ENCODE peak calls at places on chromosomes 16 and 17, in four cellular contexts. T is esophagus muscularis mucosa, M is heart right ventricle, E is uterus. D is an unnamed sample. For H3K27me3, the result is how much of the 10 kb centered on the place peaks cover.

GRCh38 chr16:2532494-2533141 is 1.4 kb upstream of the CEMP1 start:
- DNase-seq in E (peak), T (no peak), M (peak), D (no peak)

GRCh38 chr17:22266231-22266630 is 573.9 kb downstream of the KCNJ18 start:
- DNase-seq in E (no peak), M (no peak), T (no peak), D (no peak)

GRCh38 chr16:56354746-56355145 is 70.6 kb downstream of the AMFR start:
- DNase-seq in M (no peak), E (peak), T (no peak), D (no peak)

GRCh38 chr16:5510819-5511370 is 413.3 kb upstream of the EEF2KMT start:
- DNase-seq in T (no peak), M (no peak), E (no peak), D (no peak)

GRCh38 chr17:82843904-82844640 is 4.2 kb upstream of the ZNF750 start:
- DNase-seq in M (no peak), E (no peak), T (no peak), D (no peak)

GRCh38 chr16:57299719-57300386 is 15.4 kb upstream of the PLLP start:
- DNase-seq in M (peak), E (peak), T (peak), D (peak)

GRCh38 chr17:27539794-27540193 is 83.5 kb downstream of the KSR1 start:
- DNase-seq in E (no peak), T (no peak), M (no peak), D (no peak)

GRCh38 chr16:81384006-81384405 is 60.6 kb upstream of the CMIP start:
- DNase-seq in M (no peak), E (no peak), T (no peak), D (no peak)

GRCh38 chr17:75596320-75597087 is 8.9 kb downstream of the MYO15B start:
- DNase-seq in M (no peak), T (no peak), E (no peak), D (no peak)

GRCh38 chr16:3902731-3903130 is 22.2 kb upstream of the CREBBP start:
- DNase-seq in E (no peak), T (no peak), M (no peak), D (no peak)

GRCh38 chr16:24315343-24315742 is 59.2 kb downstream of the CACNG3 start:
- DNase-seq in M (no peak), E (no peak), T (no peak), D (no peak)

GRCh38 chr17:7440113-7440822 is 956 bp downstream of the FGF11 start:
- DNase-seq in E (peak), M (peak), T (no peak), D (no peak)

GRCh38 chr17:6239237-6239798 is 169.1 kb downstream of the WSCD1 start:
- DNase-seq in E (no peak), T (no peak), M (no peak), D (no peak)

GRCh38 chr17:40564883-40565744 is at the start of gene CCR7:
- DNase-seq in E (no peak), T (peak), M (no peak), D (no peak)

GRCh38 chr17:2967515-2967914 is 95.9 kb downstream of the OR1D5 start:
- DNase-seq in M (peak), T (no peak), E (no peak), D (no peak)

GRCh38 chr16:87816507-87817100 is 50.8 kb upstream of the KLHDC4 start:
- DNase-seq in E (no peak), T (no peak), M (no peak), D (no peak)

GRCh38 chr17:30228011-30228410 is 7.5 kb downstream of the SLC6A4 start:
- DNase-seq in E (no peak), M (no peak), T (no peak), D (no peak)

GRCh38 chr17:41705271-41705991 is 6.7 kb upstream of the GAST start:
- DNase-seq in T (no peak), M (no peak), E (no peak), D (no peak)

GRCh38 chr16:31142109-31143035 is 6.8 kb upstream of the PRSS8 start:
- DNase-seq in E (peak), T (peak), M (peak), D (peak)

GRCh38 chr16:31143036-31143888 is 6.6 kb downstream of the PRSS36 start:
- DNase-seq in T (no peak), M (no peak), E (peak), D (no peak)

GRCh38 chr16:31138621-31139578 is 3.4 kb upstream of the PRSS8 start:
- DNase-seq in E (peak), M (no peak), T (no peak), D (no peak)

GRCh38 chr16:31143889-31144148 is 6.0 kb downstream of the PRSS36 start:
- DNase-seq in E (no peak), T (no peak), M (no peak), D (no peak)

GRCh38 chr16:31141489-31142108 is 6.1 kb upstream of the PRSS8 start:
- DNase-seq in E (peak), T (no peak), M (no peak), D (no peak)
- H3K4me3 ChIP-seq in E (peak), T (peak), M (peak), D (peak)

GRCh38 chr17:78602246-78602645 is 25.1 kb upstream of the DNAH17 start:
- DNase-seq in M (no peak), E (no peak), T (no peak), D (no peak)
- H3K27me3 ChIP-seq in M (under half), E (under half), T (under half), D (under half)

GRCh38 chr16:68085259-68086071 is at the start of gene NFATC3:
- DNase-seq in T (peak), E (peak), M (peak), D (peak)

GRCh38 chr16:68086336-68086821 is 1.2 kb downstream of the NFATC3 start:
- DNase-seq in E (no peak), T (no peak), M (no peak), D (no peak)

GRCh38 chr16:68083861-68084503 is 1.2 kb upstream of the NFATC3 start:
- DNase-seq in M (no peak), T (peak), E (no peak), D (no peak)

GRCh38 chr16:68083239-68083781 is 1.9 kb upstream of the NFATC3 start:
- DNase-seq in E (no peak), T (peak), M (no peak), D (no peak)

DNA sequence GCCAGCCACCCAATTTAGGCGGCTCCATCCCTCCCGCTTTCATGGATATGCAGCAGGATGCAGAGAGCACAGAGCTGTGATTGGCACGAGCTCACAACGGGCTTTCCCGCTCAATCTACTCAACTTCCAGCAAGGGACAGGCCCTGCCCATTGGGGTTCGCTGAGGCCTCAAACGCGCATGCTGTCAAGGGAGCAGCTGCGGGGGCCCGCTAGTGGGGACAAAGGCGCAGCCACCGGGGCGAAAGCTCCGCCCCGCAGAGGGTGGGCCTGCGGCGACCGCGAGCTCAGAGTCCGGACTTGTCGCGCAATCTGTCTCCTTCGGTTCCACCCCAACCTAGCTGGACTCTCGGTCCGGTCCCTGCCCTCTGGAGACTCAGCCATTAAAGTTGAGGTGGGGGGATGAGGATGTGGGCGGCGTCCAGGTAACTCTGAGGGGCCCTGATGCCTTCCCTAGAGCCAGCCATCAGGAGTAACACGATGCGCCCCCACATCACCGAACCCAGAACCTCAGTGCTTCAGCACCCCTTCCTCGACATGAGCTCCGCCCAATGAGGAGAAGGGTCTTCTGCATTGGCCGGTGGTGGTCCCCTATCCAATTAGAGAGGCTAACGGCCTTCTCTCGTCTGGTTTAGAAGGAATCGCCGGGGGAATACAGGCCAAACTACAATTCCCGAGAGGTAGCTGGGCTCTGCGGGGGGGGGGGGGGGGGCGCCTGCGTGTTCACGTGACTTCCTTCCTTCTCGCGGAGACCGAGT is 489 bp upstream of the NFATC3 start:
- DNase-seq in M (peak), T (peak), E (peak), D (no peak)
- TF ChIP-seq CTCF in M (peak), T (no peak), E (no peak), D (no peak)

DNA sequence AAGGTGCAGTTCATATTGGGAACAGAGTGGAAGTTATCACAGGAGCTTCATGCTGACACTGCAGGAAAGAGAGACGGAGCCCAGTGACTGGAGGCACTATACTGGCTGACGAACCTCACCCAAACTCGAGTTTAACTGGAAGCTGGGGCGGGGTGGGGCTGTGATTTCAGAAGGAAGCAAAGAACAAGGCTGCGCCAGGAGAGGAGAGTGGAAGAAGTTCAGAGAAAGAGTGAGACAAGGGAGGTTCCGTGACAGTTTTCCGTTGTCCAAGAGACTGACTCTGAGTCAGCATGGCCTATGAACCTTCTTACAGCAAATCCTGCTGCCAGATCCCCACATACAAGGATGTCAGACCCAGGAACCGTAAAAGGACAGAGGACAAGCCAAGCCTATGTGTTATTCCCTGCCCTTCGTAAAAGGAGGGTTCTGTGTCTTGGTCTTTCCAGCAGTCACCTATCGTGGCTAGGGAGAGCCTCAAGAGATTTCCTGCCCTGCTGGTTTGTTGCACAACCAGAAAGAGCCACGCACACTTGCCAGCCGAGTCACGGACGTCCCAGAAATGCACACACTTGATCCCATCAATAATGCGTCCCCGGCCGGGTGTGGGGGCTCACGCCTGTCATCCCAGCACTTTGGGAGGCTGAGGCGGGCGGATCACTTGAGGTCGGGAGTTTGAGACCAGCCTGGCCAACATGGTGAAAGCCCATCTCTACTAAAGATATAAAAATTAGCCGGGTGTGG is 5.1 kb downstream of the PITPNA start:
- DNase-seq in M (no peak), T (no peak), E (no peak), D (no peak)
- H3K4me3 ChIP-seq in M (no peak), T (no peak), E (no peak), D (no peak)

GRCh38 chr17:81115219-81115618 is 50.1 kb upstream of the PVALEF start:
- DNase-seq in T (no peak), E (no peak), M (no peak), D (no peak)
- H3K27me3 ChIP-seq in T (under half), E (under half), M (under half), D (under half)

GRCh38 chr16:89443727-89444084 is 46.7 kb downstream of the ANKRD11 start:
- DNase-seq in T (no peak), M (no peak), E (no peak), D (no peak)

GRCh38 chr16:89444151-89444723 is 46.1 kb downstream of the ANKRD11 start:
- DNase-seq in T (no peak), E (no peak), M (no peak), D (no peak)

GRCh38 chr16:89442588-89442987 is 47.8 kb downstream of the ANKRD11 start:
- DNase-seq in E (no peak), T (no peak), M (no peak), D (no peak)

GRCh38 chr16:89445166-89445565 is 45.2 kb downstream of the ANKRD11 start:
- DNase-seq in T (no peak), E (no peak), M (no peak), D (no peak)

GRCh38 chr16:89442990-89443726 is 47.2 kb downstream of the ANKRD11 start:
- DNase-seq in T (no peak), M (peak), E (peak), D (no peak)
- TF ChIP-seq CTCF in T (no peak), M (peak), E (no peak), D (no peak)

DNA sequence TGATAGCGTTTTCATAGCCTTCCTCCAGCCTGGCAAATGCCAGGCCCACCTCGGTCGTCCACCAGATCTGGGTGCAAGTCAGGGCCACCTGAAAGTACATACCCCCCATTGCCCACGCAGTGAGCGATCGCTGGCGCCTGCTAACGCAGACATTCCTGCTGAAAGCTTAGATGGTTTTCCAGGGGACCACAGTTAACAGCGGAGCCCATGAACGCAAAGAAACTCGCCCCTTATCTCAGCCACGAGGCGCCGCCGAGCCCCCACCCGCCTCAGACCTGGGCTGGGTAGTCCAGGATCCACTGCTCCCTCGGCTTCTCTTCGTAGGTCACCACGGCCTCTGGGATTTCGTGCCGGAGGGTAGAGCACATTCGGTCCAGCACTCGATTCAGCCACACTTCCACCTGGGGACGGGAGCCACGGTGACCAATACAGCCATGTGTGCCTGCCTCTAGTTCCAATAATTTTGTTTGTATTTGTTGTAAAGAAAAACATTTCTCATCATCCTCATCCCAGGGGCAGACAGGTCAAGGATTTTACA is 74.5 kb downstream of the DNAH17 start:
- DNase-seq in M (no peak), T (no peak), E (no peak), D (no peak)
- H3K4me3 ChIP-seq in M (no peak), T (no peak), E (no peak), D (no peak)